ENCODE peak calls at places on chromosomes 13 and 19, in nine cellular contexts. N is right lobe of liver, U is fibroblast of lung, E is right cardiac atrium, B is lower lobe of right lung, A is heart left ventricle, L is dorsolateral prefrontal cortex, K is tibial artery, S is SK-N-MC. Z is an unnamed sample.

GRCh38 chr13:108508263-108508662 is 121.1 kb upstream of the MYO16 start:
- DNase-seq in S (peak), E (no peak), L (no peak), K (no peak), B (no peak), U (peak), N (no peak), A (no peak), Z (no peak)

GRCh38 chr13:65638572-65639168 is 1591.5 kb downstream of the PCDH9 start:
- DNase-seq in B (no peak), U (peak), A (no peak), S (peak), K (no peak), E (no peak), L (no peak), N (no peak), Z (no peak)

GRCh38 chr13:75541287-75541686 is 3.6 kb upstream of the COMMD6 start:
- DNase-seq in K (no peak), A (no peak), B (no peak), S (no peak), E (no peak), U (no peak), L (no peak), N (no peak), Z (no peak)

GRCh38 chr19:17404015-17404414 is 1.4 kb downstream of the BST2 start:
- DNase-seq in B (no peak), E (no peak), S (no peak), K (no peak), L (no peak), U (no peak), A (no peak), N (no peak), Z (no peak)

GRCh38 chr13:73060251-73061160 is 1.7 kb downstream of the KLF5 start:
- DNase-seq in S (no peak), A (peak), E (peak), L (no peak), K (peak), B (no peak), N (peak), U (peak), Z (no peak)

GRCh38 chr13:99415014-99415650 is 86.1 kb upstream of the TM9SF2 start:
- DNase-seq in U (no peak), A (no peak), S (no peak), B (no peak), L (no peak), E (peak), N (no peak), K (peak), Z (no peak)

GRCh38 chr13:62294210-62294609 is 878.6 kb upstream of the PCDH20 start:
- DNase-seq in U (no peak), L (no peak), K (no peak), S (no peak), E (no peak), N (no peak), B (no peak), A (no peak), Z (no peak)

GRCh38 chr13:113129921-113130750 is 7.5 kb downstream of the F10 start:
- DNase-seq in A (peak), N (no peak), B (peak), L (no peak), S (no peak), K (no peak), E (peak), U (peak), Z (no peak)

GRCh38 chr19:44141191-44142013 is at the start of gene ZNF234:
- DNase-seq in L (peak), B (peak), E (peak), N (peak), U (peak), S (peak), K (peak), A (peak), Z (peak)

GRCh38 chr13:46097015-46097414 is 7.8 kb downstream of the CPB2 start:
- DNase-seq in S (no peak), A (no peak), L (peak), E (no peak), N (peak), U (no peak), K (no peak), B (no peak), Z (no peak)

GRCh38 chr19:1663854-1664253 is 11.4 kb upstream of the TCF3 start:
- DNase-seq in B (no peak), S (no peak), U (no peak), L (no peak), E (no peak), K (no peak), N (no peak), A (no peak), Z (no peak)

GRCh38 chr13:29925457-29925856 is 75.0 kb upstream of the UBL3 start:
- DNase-seq in L (no peak), K (peak), A (peak), E (peak), B (peak), N (peak), U (peak), S (no peak), Z (no peak)

GRCh38 chr19:34837262-34837661 is 64.2 kb upstream of the ZNF599 start:
- DNase-seq in U (no peak), K (no peak), A (peak), L (no peak), E (peak), B (no peak), S (no peak), N (no peak), Z (no peak)

GRCh38 chr13:78228940-78229339 is 310.3 kb upstream of the EDNRB start:
- DNase-seq in A (no peak), L (no peak), K (no peak), N (no peak), B (no peak), U (peak), E (no peak), S (no peak), Z (no peak)

GRCh38 chr13:25742220-25742619 is 309.6 kb downstream of the SHISA2 start:
- DNase-seq in S (no peak), K (no peak), L (no peak), B (no peak), E (no peak), N (no peak), A (no peak), U (no peak), Z (no peak)

GRCh38 chr13:19794552-19795143 is 11.9 kb upstream of the PSPC1 start:
- DNase-seq in U (no peak), B (no peak), K (no peak), A (no peak), E (no peak), N (no peak), L (no peak), S (no peak), Z (no peak)

GRCh38 chr19:15629003-15629880 is 11.5 kb upstream of the CYP4F3 start:
- DNase-seq in U (peak), A (peak), E (peak), S (no peak), L (peak), K (peak), N (peak), B (peak), Z (peak)

GRCh38 chr19:41870401-41870873 is 6.6 kb upstream of the CD79A start:
- DNase-seq in B (no peak), A (no peak), L (no peak), E (peak), K (no peak), N (no peak), U (peak), S (no peak), Z (no peak)

GRCh38 chr13:27917121-27917947 is 2.5 kb upstream of the PDX1 start:
- DNase-seq in K (no peak), E (no peak), A (no peak), S (no peak), N (no peak), L (no peak), B (no peak), U (no peak), Z (no peak)

GRCh38 chr19:27997069-27997468 is 1215.9 kb downstream of the UQCRFS1 start:
- DNase-seq in E (no peak), B (no peak), K (no peak), A (no peak), S (no peak), L (no peak), N (no peak), U (no peak), Z (no peak)

GRCh38 chr13:98761126-98761978 is 8.9 kb upstream of the SLC15A1 start:
- DNase-seq in E (no peak), N (peak), S (no peak), U (peak), L (no peak), A (no peak), B (no peak), K (no peak), Z (no peak)

GRCh38 chr19:35140898-35141626 is 2.0 kb upstream of the FXYD7 start:
- DNase-seq in S (no peak), K (peak), N (peak), E (peak), L (peak), A (peak), U (peak), B (peak), Z (peak)

GRCh38 chr19:342801-343421 is 1.7 kb downstream of the MIER2 start:
- DNase-seq in A (peak), S (no peak), U (peak), K (peak), N (peak), B (peak), E (peak), L (peak), Z (no peak)

GRCh38 chr19:14182481-14182880 is 23.5 kb downstream of the ADGRL1 start:
- DNase-seq in U (no peak), N (no peak), S (no peak), B (no peak), E (no peak), L (no peak), A (no peak), K (no peak), Z (no peak)

GRCh38 chr13:104318121-104318520 is 1251.9 kb upstream of the SLC10A2 start:
- DNase-seq in K (no peak), A (no peak), E (no peak), N (no peak), L (no peak), U (peak), S (no peak), B (no peak), Z (no peak)

GRCh38 chr13:110993788-110994187 is 78.9 kb upstream of the ANKRD10 start:
- DNase-seq in E (no peak), L (no peak), B (no peak), S (no peak), A (no peak), N (no peak), U (no peak), K (no peak), Z (no peak)

GRCh38 chr13:72304121-72304745 is 423.2 kb downstream of the MZT1 start:
- DNase-seq in B (no peak), L (no peak), N (no peak), S (no peak), K (no peak), A (no peak), U (peak), E (no peak), Z (no peak)

GRCh38 chr19:3899531-3900294 is 19.2 kb downstream of the ATCAY start:
- DNase-seq in A (no peak), L (no peak), B (no peak), E (no peak), K (peak), N (no peak), S (no peak), U (no peak), Z (no peak)

GRCh38 chr13:69194130-69194529 is 913.5 kb upstream of the ATXN8OS start:
- DNase-seq in B (no peak), N (no peak), E (no peak), A (no peak), K (no peak), U (no peak), S (no peak), L (no peak), Z (no peak)

GRCh38 chr13:40024578-40024952 is 369.1 kb downstream of the COG6 start:
- DNase-seq in L (no peak), B (no peak), K (no peak), U (no peak), N (no peak), S (no peak), A (no peak), E (no peak), Z (no peak)

GRCh38 chr13:93173656-93174055 is 53.0 kb upstream of the GPC6 start:
- DNase-seq in N (no peak), L (no peak), A (no peak), U (peak), S (no peak), B (no peak), K (no peak), E (no peak), Z (no peak)

GRCh38 chr13:96781141-96781540 is 213.1 kb downstream of the OXGR1 start:
- DNase-seq in S (no peak), E (peak), U (no peak), B (no peak), A (no peak), N (no peak), L (peak), K (peak), Z (no peak)

GRCh38 chr19:49767380-49767779 is 579 bp downstream of the AP2A1 start:
- DNase-seq in K (no peak), L (no peak), B (no peak), E (no peak), A (no peak), S (no peak), N (no peak), U (no peak), Z (no peak)

GRCh38 chr13:35485451-35485850 is 9.0 kb upstream of the MAB21L1 start:
- DNase-seq in U (no peak), S (no peak), E (no peak), B (no peak), K (no peak), A (no peak), N (no peak), L (no peak), Z (no peak)

GRCh38 chr13:60175571-60175970 is 11.8 kb upstream of the DIAPH3 start:
- DNase-seq in N (no peak), A (no peak), U (no peak), E (no peak), K (no peak), L (no peak), S (no peak), B (no peak), Z (no peak)

GRCh38 chr13:113140677-113141590 is 17.5 kb upstream of the PROZ start:
- DNase-seq in S (no peak), B (peak), L (no peak), U (no peak), A (no peak), K (peak), N (peak), E (no peak), Z (no peak)

GRCh38 chr19:15836345-15836594 is 20.8 kb upstream of the OR10H1 start:
- DNase-seq in L (no peak), B (no peak), K (no peak), E (no peak), N (no peak), A (no peak), S (no peak), U (peak), Z (no peak)

GRCh38 chr13:46606915-46607413 is 54.0 kb downstream of the LRCH1 start:
- DNase-seq in A (no peak), N (no peak), S (no peak), K (no peak), B (no peak), L (no peak), U (no peak), E (no peak), Z (no peak)

GRCh38 chr19:14118165-14119051 is 846 bp upstream of the PRKACA start:
- DNase-seq in E (peak), B (peak), K (peak), N (peak), L (peak), S (no peak), U (peak), A (peak), Z (peak)

GRCh38 chr19:58450836-58451357 is 525 bp upstream of the ZNF324B start:
- DNase-seq in K (no peak), N (no peak), A (no peak), U (no peak), L (no peak), B (no peak), S (no peak), E (no peak), Z (no peak)
- H3K4me3 ChIP-seq in K (peak), N (peak), A (peak), U (peak), L (peak), B (peak), S (peak), E (peak), Z (peak)

GRCh38 chr19:29687897-29688728 is 22.9 kb downstream of the PLEKHF1 start:
- DNase-seq in L (no peak), B (no peak), N (no peak), E (peak), S (no peak), U (peak), K (no peak), A (no peak), Z (no peak)

GRCh38 chr19:29687244-29687896 is 22.1 kb downstream of the PLEKHF1 start:
- DNase-seq in A (no peak), U (peak), L (no peak), K (peak), E (peak), S (no peak), B (no peak), N (no peak), Z (no peak)

GRCh38 chr19:29685326-29685725 is 20.1 kb downstream of the PLEKHF1 start:
- DNase-seq in B (no peak), S (no peak), L (no peak), N (no peak), E (peak), U (peak), K (no peak), A (no peak), Z (no peak)

GRCh38 chr19:29683009-29683408 is 17.7 kb downstream of the PLEKHF1 start:
- DNase-seq in L (peak), E (peak), U (no peak), N (no peak), K (no peak), S (no peak), A (no peak), B (no peak), Z (no peak)

DNA sequence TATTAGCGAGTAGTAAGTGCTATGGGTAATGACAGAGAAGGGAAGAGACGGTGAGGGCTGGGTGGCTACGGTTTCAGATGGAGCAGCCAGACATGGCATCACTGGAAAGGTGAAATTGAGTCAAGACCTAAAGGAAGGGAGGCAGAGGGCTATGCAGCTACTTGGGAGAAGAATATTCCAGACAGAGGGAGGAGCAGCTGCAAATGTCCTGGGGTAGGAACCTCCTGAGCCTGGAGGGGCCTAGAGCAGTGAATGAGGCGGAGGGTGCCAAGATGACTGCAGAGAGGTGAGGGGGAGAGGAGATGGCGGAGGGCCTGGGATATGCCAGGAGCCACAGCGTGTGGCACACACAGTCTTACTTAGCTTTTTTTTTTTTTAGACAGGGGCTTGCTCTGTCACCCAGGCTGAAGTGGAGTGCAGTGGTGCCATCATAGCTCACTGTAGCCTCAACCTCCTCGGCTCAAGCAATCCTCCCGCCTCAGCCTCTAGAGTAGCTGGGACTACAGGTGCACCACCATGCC is 21.1 kb downstream of the PLEKHF1 start:
- DNase-seq in U (no peak), B (no peak), E (peak), S (no peak), N (no peak), A (no peak), K (no peak), L (no peak), Z (no peak)
- H3K4me3 ChIP-seq in U (no peak), B (no peak), E (no peak), S (no peak), N (no peak), A (no peak), K (no peak), L (no peak), Z (no peak)

GRCh38 chr19:5805465-5806132 is 732 bp downstream of the NRTN start:
- DNase-seq in K (no peak), E (peak), S (no peak), N (peak), U (peak), L (no peak), A (peak), B (peak), Z (peak)
- H3K4me3 ChIP-seq in K (no peak), E (peak), S (peak), N (peak), U (no peak), L (no peak), A (peak), B (peak), Z (no peak)

GRCh38 chr13:109717686-109718085 is 68.7 kb downstream of the IRS2 start:
- DNase-seq in B (no peak), N (no peak), L (no peak), U (no peak), S (no peak), K (no peak), E (no peak), A (no peak), Z (no peak)
- H3K4me3 ChIP-seq in B (no peak), N (no peak), L (no peak), U (no peak), S (no peak), K (no peak), E (no peak), A (no peak), Z (no peak)

GRCh38 chr19:11195169-11195568 is 2.2 kb downstream of the KANK2 start:
- DNase-seq in S (no peak), A (peak), B (no peak), E (peak), L (no peak), K (no peak), U (peak), N (no peak), Z (no peak)

GRCh38 chr19:11191934-11192333 is 5.4 kb downstream of the KANK2 start:
- DNase-seq in A (no peak), E (no peak), K (no peak), L (no peak), S (no peak), N (no peak), B (no peak), U (no peak), Z (no peak)

GRCh38 chr19:11194657-11195056 is 2.7 kb downstream of the KANK2 start:
- DNase-seq in U (peak), K (no peak), N (no peak), L (no peak), A (no peak), S (no peak), E (peak), B (no peak), Z (no peak)

GRCh38 chr19:11194173-11194572 is 3.2 kb downstream of the KANK2 start:
- DNase-seq in N (no peak), U (no peak), E (no peak), A (no peak), K (no peak), S (no peak), B (no peak), L (no peak), Z (no peak)

DNA sequence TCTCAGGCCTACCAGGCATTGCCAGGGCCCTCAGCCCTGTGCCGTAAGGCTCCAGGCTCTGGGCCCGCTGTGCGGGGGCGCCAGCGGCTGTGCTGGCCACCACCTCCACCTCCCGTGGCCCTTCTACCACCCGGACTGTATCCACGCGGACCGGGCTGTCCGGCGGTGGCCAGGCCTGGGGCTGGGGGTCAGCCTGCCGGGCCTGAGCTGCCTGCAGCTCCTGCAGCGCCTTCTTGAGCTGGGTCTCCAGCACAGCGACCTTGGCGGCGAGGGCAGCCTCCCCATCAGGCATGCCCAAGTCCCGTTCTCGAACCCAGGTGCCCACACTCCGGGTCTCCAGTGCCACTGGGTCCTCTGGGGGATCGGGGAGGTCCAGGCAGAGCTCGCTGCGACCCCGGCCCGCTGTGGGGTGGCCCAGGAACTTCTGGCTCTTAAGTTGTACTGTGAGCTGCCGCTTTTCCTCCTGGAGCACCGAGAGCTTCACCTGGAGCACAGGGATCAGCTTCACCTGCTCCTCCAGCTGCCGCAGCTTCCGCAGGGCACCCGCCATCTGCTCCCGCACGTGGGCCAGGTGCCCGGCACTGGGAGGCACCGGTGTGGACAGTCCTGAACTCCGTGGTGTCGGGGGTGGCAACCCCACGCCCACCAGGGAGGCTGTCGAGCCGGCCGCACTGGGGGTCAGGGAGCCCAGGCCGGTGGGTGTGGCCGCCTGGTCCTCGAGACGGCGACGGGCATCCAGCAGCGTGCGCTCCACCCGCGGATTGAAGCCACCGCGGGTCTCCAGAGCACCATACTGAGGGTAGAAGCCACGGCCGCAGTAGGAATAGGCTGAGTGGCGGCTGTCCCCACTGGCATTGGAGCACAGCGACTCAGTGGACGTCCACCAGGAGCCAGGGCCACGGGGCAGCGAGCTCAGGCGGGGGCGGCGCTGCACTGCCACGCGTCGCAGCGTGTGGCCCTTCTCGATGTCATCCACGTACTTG is 4.1 kb downstream of the KANK2 start:
- DNase-seq in A (no peak), S (no peak), K (no peak), B (no peak), L (no peak), E (peak), U (no peak), N (no peak), Z (no peak)
- H3K4me3 ChIP-seq in A (no peak), S (no peak), K (peak), B (peak), L (no peak), E (no peak), U (no peak), N (no peak), Z (no peak)